ENCODE peak calls at places on chromosomes 3 and 15, in ten cellular contexts. One of them, this sample, is unnamed.

GRCh38 chr15:93067649-93068085 is 21.3 kb downstream of the RGMA start:
- DNase-seq in heart left ventricle: no peak
- DNase-seq in neuronal stem cell: no peak
- DNase-seq in psoas muscle: peak; percentile 54
- DNase-seq in H9: no peak
- DNase-seq in A549: no peak
- DNase-seq in right cardiac atrium: no peak
- DNase-seq in stomach: no peak
- DNase-seq in colonic mucosa: no peak
- DNase-seq in upper lobe of left lung: no peak
- DNase-seq in this sample: peak; percentile 16

GRCh38 chr3:99430348-99431134 is 207.9 kb upstream of the COL8A1 start:
- DNase-seq in A549: no peak
- DNase-seq in upper lobe of left lung: no peak
- DNase-seq in stomach: no peak
- DNase-seq in heart left ventricle: no peak
- DNase-seq in psoas muscle: no peak
- DNase-seq in H9: no peak
- DNase-seq in neuronal stem cell: no peak
- DNase-seq in colonic mucosa: no peak
- DNase-seq in right cardiac atrium: no peak
- DNase-seq in this sample: peak; percentile 47

GRCh38 chr15:42444415-42445063 is 46.4 kb downstream of the ZNF106 start:
- DNase-seq in upper lobe of left lung: no peak
- DNase-seq in neuronal stem cell: no peak
- DNase-seq in A549: no peak
- DNase-seq in right cardiac atrium: no peak
- DNase-seq in colonic mucosa: no peak
- DNase-seq in psoas muscle: no peak
- DNase-seq in heart left ventricle: no peak
- DNase-seq in H9: peak; percentile 29
- DNase-seq in stomach: no peak
- DNase-seq in this sample: peak; percentile 39

GRCh38 chr3:128572644-128573105 is 77.9 kb downstream of the RPN1 start:
- DNase-seq in right cardiac atrium: no peak
- DNase-seq in heart left ventricle: no peak
- DNase-seq in A549: peak; percentile 79
- DNase-seq in psoas muscle: no peak
- DNase-seq in stomach: no peak
- DNase-seq in neuronal stem cell: no peak
- DNase-seq in colonic mucosa: peak; percentile 26
- DNase-seq in H9: peak; percentile 76
- DNase-seq in upper lobe of left lung: no peak
- DNase-seq in this sample: no peak

GRCh38 chr15:49238342-49238741 is 68.3 kb downstream of the GALK2 start:
- DNase-seq in colonic mucosa: no peak
- DNase-seq in upper lobe of left lung: no peak
- DNase-seq in H9: no peak
- DNase-seq in right cardiac atrium: no peak
- DNase-seq in heart left ventricle: no peak
- DNase-seq in neuronal stem cell: no peak
- DNase-seq in psoas muscle: no peak
- DNase-seq in stomach: no peak
- DNase-seq in A549: no peak
- DNase-seq in this sample: peak; percentile 78

GRCh38 chr3:11290743-11291680 is 18.8 kb downstream of the ATG7 start:
- DNase-seq in colonic mucosa: no peak
- DNase-seq in stomach: no peak
- DNase-seq in right cardiac atrium: no peak
- DNase-seq in upper lobe of left lung: no peak
- DNase-seq in heart left ventricle: no peak
- DNase-seq in A549: no peak
- DNase-seq in H9: no peak
- DNase-seq in neuronal stem cell: no peak
- DNase-seq in psoas muscle: no peak
- DNase-seq in this sample: peak; percentile 80

GRCh38 chr3:18007980-18008379 is 265.5 kb upstream of the TBC1D5 start:
- DNase-seq in upper lobe of left lung: no peak
- DNase-seq in psoas muscle: no peak
- DNase-seq in colonic mucosa: no peak
- DNase-seq in H9: no peak
- DNase-seq in stomach: no peak
- DNase-seq in A549: no peak
- DNase-seq in right cardiac atrium: no peak
- DNase-seq in neuronal stem cell: no peak
- DNase-seq in heart left ventricle: no peak
- DNase-seq in this sample: peak; percentile 28

GRCh38 chr15:101152914-101153313 is 98.9 kb downstream of the CHSY1 start:
- DNase-seq in stomach: no peak
- DNase-seq in A549: peak; percentile 48
- DNase-seq in psoas muscle: no peak
- DNase-seq in colonic mucosa: no peak
- DNase-seq in upper lobe of left lung: peak; percentile 66
- DNase-seq in neuronal stem cell: no peak
- DNase-seq in H9: peak; percentile 81
- DNase-seq in heart left ventricle: no peak
- DNase-seq in right cardiac atrium: no peak
- DNase-seq in this sample: no peak

GRCh38 chr15:64911317-64912186 is at the start of gene ANKDD1A:
- DNase-seq in right cardiac atrium: peak; percentile 91
- DNase-seq in heart left ventricle: peak; percentile 79
- DNase-seq in neuronal stem cell: peak; percentile 64
- DNase-seq in upper lobe of left lung: peak; percentile 94
- DNase-seq in stomach: peak; percentile 69
- DNase-seq in colonic mucosa: peak; percentile 52
- DNase-seq in psoas muscle: peak; percentile 71
- DNase-seq in H9: peak; percentile 88
- DNase-seq in A549: peak; percentile 94
- DNase-seq in this sample: peak; percentile 75

GRCh38 chr3:113977822-113978221 is 30.0 kb downstream of the ZDHHC23 start:
- DNase-seq in A549: no peak
- DNase-seq in right cardiac atrium: no peak
- DNase-seq in heart left ventricle: no peak
- DNase-seq in H9: no peak
- DNase-seq in upper lobe of left lung: no peak
- DNase-seq in psoas muscle: no peak
- DNase-seq in neuronal stem cell: no peak
- DNase-seq in colonic mucosa: no peak
- DNase-seq in stomach: no peak
- DNase-seq in this sample: no peak

GRCh38 chr3:160331127-160331937 is 67.7 kb downstream of the IFT80 start:
- DNase-seq in A549: peak; percentile 8
- DNase-seq in right cardiac atrium: no peak
- DNase-seq in H9: no peak
- DNase-seq in neuronal stem cell: no peak
- DNase-seq in psoas muscle: no peak
- DNase-seq in stomach: no peak
- DNase-seq in upper lobe of left lung: no peak
- DNase-seq in heart left ventricle: no peak
- DNase-seq in colonic mucosa: no peak
- DNase-seq in this sample: peak; percentile 86

GRCh38 chr15:31299588-31300207 is 26.9 kb upstream of the KLF13 start:
- DNase-seq in psoas muscle: no peak
- DNase-seq in right cardiac atrium: no peak
- DNase-seq in neuronal stem cell: no peak
- DNase-seq in stomach: no peak
- DNase-seq in colonic mucosa: no peak
- DNase-seq in H9: no peak
- DNase-seq in heart left ventricle: peak; percentile 6
- DNase-seq in A549: no peak
- DNase-seq in upper lobe of left lung: peak; percentile 39
- DNase-seq in this sample: no peak

GRCh38 chr15:63407612-63408011 is 26.0 kb upstream of the CA12 start:
- DNase-seq in neuronal stem cell: no peak
- DNase-seq in colonic mucosa: peak; percentile 48
- DNase-seq in right cardiac atrium: no peak
- DNase-seq in stomach: no peak
- DNase-seq in upper lobe of left lung: no peak
- DNase-seq in heart left ventricle: no peak
- DNase-seq in psoas muscle: no peak
- DNase-seq in A549: no peak
- DNase-seq in H9: no peak
- DNase-seq in this sample: no peak

DNA sequence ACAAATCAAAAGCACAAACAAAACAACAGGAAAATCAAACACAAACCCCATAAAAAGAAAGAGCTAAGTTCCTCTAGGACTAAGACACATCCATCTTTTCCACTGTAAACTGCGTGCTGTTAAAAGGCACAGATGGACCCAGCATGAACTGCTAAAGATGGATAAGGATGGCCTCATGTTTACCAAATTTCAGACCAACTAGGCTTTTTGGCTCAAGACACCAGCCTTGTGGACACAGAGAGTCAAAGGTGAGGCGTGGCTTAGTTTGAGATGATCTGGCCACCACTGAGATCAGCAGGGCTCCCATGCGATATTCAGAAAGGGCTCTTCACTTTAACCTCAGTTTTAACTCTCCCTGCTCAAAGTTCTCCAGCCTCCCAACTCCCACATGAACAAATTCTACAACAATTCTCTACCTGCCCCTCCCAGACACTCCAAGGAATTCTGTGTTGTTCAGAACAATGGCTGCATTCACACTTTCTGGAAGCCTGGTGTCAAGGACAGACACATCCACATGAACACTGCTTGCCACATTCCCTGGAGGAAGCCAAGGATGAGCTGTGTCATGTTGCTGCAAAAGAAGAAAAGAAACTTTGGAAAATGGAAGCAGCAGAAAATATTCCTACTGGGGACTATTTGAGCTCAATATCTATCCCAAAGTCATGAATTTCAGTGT is 198.4 kb upstream of the LRRN1 start:
- DNase-seq in psoas muscle: no peak
- DNase-seq in right cardiac atrium: no peak
- DNase-seq in stomach: no peak
- DNase-seq in heart left ventricle: no peak
- DNase-seq in upper lobe of left lung: no peak
- DNase-seq in A549: no peak
- DNase-seq in H9: no peak
- DNase-seq in colonic mucosa: no peak
- DNase-seq in neuronal stem cell: no peak
- DNase-seq in this sample: no peak
- H3K9me3 ChIP-seq in psoas muscle: no peaks in the 10 kb centered on the region
- H3K9me3 ChIP-seq in right cardiac atrium: no peaks in the 10 kb centered on the region
- H3K9me3 ChIP-seq in stomach: no peaks in the 10 kb centered on the region
- H3K9me3 ChIP-seq in heart left ventricle: no peaks in the 10 kb centered on the region
- H3K9me3 ChIP-seq in upper lobe of left lung: no peaks in the 10 kb centered on the region
- H3K9me3 ChIP-seq in A549: no peaks in the 10 kb centered on the region
- H3K9me3 ChIP-seq in H9: no peaks in the 10 kb centered on the region
- H3K9me3 ChIP-seq in colonic mucosa: no peaks in the 10 kb centered on the region
- H3K9me3 ChIP-seq in neuronal stem cell: no peaks in the 10 kb centered on the region
- H3K9me3 ChIP-seq in this sample: no peaks in the 10 kb centered on the region

GRCh38 chr3:38455639-38456430 is 2.1 kb downstream of the ACVR2B start:
- DNase-seq in right cardiac atrium: no peak
- DNase-seq in psoas muscle: peak; percentile 26
- DNase-seq in upper lobe of left lung: no peak
- DNase-seq in H9: no peak
- DNase-seq in stomach: no peak
- DNase-seq in colonic mucosa: no peak
- DNase-seq in A549: no peak
- DNase-seq in heart left ventricle: no peak
- DNase-seq in neuronal stem cell: no peak
- DNase-seq in this sample: no peak
- H3K27ac ChIP-seq in right cardiac atrium: peak overlapping the region; percentile 30
- H3K27ac ChIP-seq in psoas muscle: peak overlapping the region; percentile 96
- H3K27ac ChIP-seq in upper lobe of left lung: peak overlapping the region; percentile 85
- H3K27ac ChIP-seq in H9: no peak overlapping the region
- H3K27ac ChIP-seq in stomach: peak overlapping the region; percentile 94
- H3K27ac ChIP-seq in colonic mucosa: peak overlapping the region; percentile 86
- H3K27ac ChIP-seq in A549: no peak overlapping the region
- H3K27ac ChIP-seq in heart left ventricle: peak overlapping the region; percentile 11
- H3K27ac ChIP-seq in neuronal stem cell: peak overlapping the region; percentile 91
- H3K27ac ChIP-seq in this sample: no peak overlapping the region

DNA sequence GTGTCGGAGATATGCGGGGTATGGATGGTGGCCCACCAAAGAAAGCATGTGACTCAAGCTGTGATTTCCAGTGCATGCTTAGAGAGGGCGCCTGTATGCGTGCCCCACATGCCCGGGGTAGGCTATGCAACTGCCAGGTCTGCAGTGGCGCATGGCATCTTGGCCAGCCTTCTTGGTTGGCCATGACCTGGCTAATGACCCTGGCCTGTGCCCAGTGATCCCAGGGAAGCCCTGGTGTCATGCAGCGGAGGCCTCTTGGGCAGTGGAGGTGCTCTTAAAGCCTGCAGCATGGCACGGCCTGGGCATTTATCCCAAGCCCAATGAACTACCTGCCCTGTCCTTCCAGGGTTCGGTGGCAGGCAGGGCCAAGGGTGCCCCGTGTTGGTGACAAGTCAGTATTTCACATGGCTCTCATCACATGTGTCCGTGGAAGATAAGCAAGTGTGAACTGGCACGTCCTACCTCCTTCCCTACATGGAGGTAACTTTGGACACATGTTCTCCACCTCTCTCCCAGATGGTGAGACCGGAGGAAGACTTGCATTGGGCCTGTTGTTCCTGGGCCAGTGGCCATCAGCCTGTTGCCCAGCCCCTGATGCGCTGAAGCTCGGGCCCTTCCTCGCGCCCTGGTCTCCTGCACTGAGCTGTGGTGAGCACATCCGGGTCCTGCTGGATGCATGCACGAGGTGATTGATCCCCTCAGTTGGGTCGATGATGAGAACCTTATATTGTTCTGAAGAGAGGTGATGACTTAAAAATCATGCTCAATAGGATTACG is 192.0 kb downstream of the UBE3A start:
- DNase-seq in right cardiac atrium: peak; percentile 27
- DNase-seq in neuronal stem cell: no peak
- DNase-seq in stomach: peak; percentile 19
- DNase-seq in A549: no peak
- DNase-seq in heart left ventricle: no peak
- DNase-seq in colonic mucosa: peak; percentile 10
- DNase-seq in upper lobe of left lung: no peak
- DNase-seq in H9: peak; percentile 12
- DNase-seq in psoas muscle: peak; percentile 1
- DNase-seq in this sample: no peak
- H3K9me3 ChIP-seq in right cardiac atrium: no peaks in the 10 kb centered on the region
- H3K9me3 ChIP-seq in neuronal stem cell: peaks cover 4% of the 10 kb centered on the region
- H3K9me3 ChIP-seq in stomach: peaks cover 5% of the 10 kb centered on the region
- H3K9me3 ChIP-seq in A549: no peaks in the 10 kb centered on the region
- H3K9me3 ChIP-seq in heart left ventricle: no peaks in the 10 kb centered on the region
- H3K9me3 ChIP-seq in colonic mucosa: no peaks in the 10 kb centered on the region
- H3K9me3 ChIP-seq in upper lobe of left lung: peaks cover 82% of the 10 kb centered on the region
- H3K9me3 ChIP-seq in H9: peaks cover 49% of the 10 kb centered on the region
- H3K9me3 ChIP-seq in psoas muscle: no peaks in the 10 kb centered on the region
- H3K9me3 ChIP-seq in this sample: no peaks in the 10 kb centered on the region

DNA sequence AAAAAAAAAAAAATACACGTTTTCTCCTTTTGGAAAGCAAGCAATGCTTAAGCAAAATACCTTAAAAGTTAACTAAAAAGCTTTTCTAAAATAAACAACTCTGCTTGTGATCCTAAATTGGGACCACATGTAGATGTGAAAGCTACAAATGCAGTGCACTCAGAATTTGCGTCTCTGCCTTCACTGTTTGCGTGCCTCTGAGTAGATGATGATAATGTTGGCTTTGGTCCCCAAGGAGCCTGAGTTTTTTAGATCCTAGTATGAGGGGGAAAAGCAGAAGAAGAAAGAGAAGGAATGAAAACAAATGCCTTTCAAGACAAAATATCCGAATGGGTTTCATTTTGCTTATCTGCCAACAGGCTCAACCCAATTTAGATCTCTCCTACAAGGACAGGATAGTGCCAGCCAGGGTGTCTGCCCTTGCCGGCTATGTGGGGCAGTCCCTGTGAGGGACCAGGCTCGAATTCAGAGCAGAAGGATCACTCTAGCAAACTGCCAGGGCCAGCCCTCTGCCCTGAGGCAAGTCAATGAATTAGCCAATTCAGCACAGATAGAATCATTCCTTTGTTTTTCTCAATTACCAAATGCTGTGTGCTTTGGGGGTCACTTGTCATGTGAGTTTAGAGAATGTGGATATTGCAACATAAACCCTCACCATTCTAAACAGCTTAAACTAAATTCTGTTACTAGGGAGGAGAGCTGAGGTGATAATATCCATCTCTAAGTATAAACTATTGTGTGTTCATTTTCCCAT is 28.5 kb downstream of the SCG5 start:
- DNase-seq in A549: no peak
- DNase-seq in H9: peak; percentile 58
- DNase-seq in right cardiac atrium: peak; percentile 65
- DNase-seq in colonic mucosa: no peak
- DNase-seq in upper lobe of left lung: no peak
- DNase-seq in psoas muscle: no peak
- DNase-seq in stomach: no peak
- DNase-seq in neuronal stem cell: no peak
- DNase-seq in heart left ventricle: peak; percentile 29
- DNase-seq in this sample: peak; percentile 91
- H3K27ac ChIP-seq in A549: peak overlapping the region; percentile 4
- H3K27ac ChIP-seq in H9: no peak overlapping the region
- H3K27ac ChIP-seq in right cardiac atrium: no peak overlapping the region
- H3K27ac ChIP-seq in colonic mucosa: no peak overlapping the region
- H3K27ac ChIP-seq in upper lobe of left lung: no peak overlapping the region
- H3K27ac ChIP-seq in psoas muscle: no peak overlapping the region
- H3K27ac ChIP-seq in stomach: peak overlapping the region; percentile 51
- H3K27ac ChIP-seq in neuronal stem cell: no peak overlapping the region
- H3K27ac ChIP-seq in heart left ventricle: no peak overlapping the region
- H3K27ac ChIP-seq in this sample: peak overlapping the region; percentile 95